ENCODE peak calls at places on chromosomes 12 and 14, in nine cellular contexts. R, K, C, Y, H, L, P, B and F are unnamed samples.

GRCh38 chr12:46452061-46452615 is 79.6 kb upstream of the SLC38A2 start:
- DNase-seq in R (no peak), K (no peak), C (no peak), Y (peak), H (no peak), L (no peak), P (no peak), B (peak), F (no peak)

GRCh38 chr12:33323823-33324222 is 115.8 kb downstream of the SYT10 start:
- DNase-seq in R (no peak), K (no peak), C (no peak), Y (no peak), H (no peak), L (no peak), P (no peak), B (no peak), F (no peak)

GRCh38 chr14:92747701-92748258 is 647 bp downstream of the LGMN start:
- DNase-seq in R (no peak), K (no peak), C (peak), Y (no peak), H (no peak), L (peak), P (no peak), B (peak), F (no peak)

GRCh38 chr12:81077686-81078441 is at the start of gene ACSS3:
- DNase-seq in R (no peak), K (no peak), C (peak), Y (no peak), H (no peak), L (peak), P (no peak), B (peak), F (no peak)

GRCh38 chr12:52899338-52900035 is 5.4 kb downstream of the KRT8 start:
- DNase-seq in R (no peak), K (no peak), C (no peak), Y (no peak), H (no peak), L (no peak), P (no peak), B (no peak), F (no peak)

GRCh38 chr12:60197589-60197988 is 601.8 kb downstream of the SLC16A7 start:
- DNase-seq in R (no peak), K (peak), C (no peak), Y (no peak), H (no peak), L (no peak), P (no peak), B (no peak), F (no peak)

GRCh38 chr12:67630373-67631088 is 18.0 kb upstream of the DYRK2 start:
- DNase-seq in R (peak), K (no peak), C (peak), Y (no peak), H (peak), L (peak), P (no peak), B (peak), F (peak)

GRCh38 chr14:49641697-49642129 is 6.7 kb upstream of the DNAAF2 start:
- DNase-seq in R (peak), K (no peak), C (peak), Y (no peak), H (no peak), L (no peak), P (no peak), B (peak), F (no peak)

GRCh38 chr12:2410490-2410889 is 357.7 kb downstream of the CACNA1C start:
- DNase-seq in R (no peak), K (no peak), C (no peak), Y (no peak), H (no peak), L (no peak), P (no peak), B (no peak), F (no peak)

GRCh38 chr12:96249196-96250118 is 55.3 kb downstream of the ELK3 start:
- DNase-seq in R (no peak), K (no peak), C (no peak), Y (no peak), H (no peak), L (peak), P (no peak), B (no peak), F (no peak)

GRCh38 chr12:98955284-98955683 is 310.2 kb downstream of the APAF1 start:
- DNase-seq in R (peak), K (no peak), C (peak), Y (peak), H (peak), L (peak), P (peak), B (peak), F (no peak)

GRCh38 chr12:89016970-89017778 is 335.1 kb downstream of the DUSP6 start:
- DNase-seq in R (peak), K (peak), C (peak), Y (peak), H (peak), L (peak), P (peak), B (peak), F (no peak)

GRCh38 chr14:24329736-24330135 is 5.1 kb downstream of the ADCY4 start:
- DNase-seq in R (no peak), K (no peak), C (no peak), Y (no peak), H (peak), L (no peak), P (no peak), B (no peak), F (no peak)

GRCh38 chr12:77082021-77082420 is 16.7 kb upstream of the E2F7 start:
- DNase-seq in R (no peak), K (no peak), C (no peak), Y (no peak), H (no peak), L (no peak), P (no peak), B (no peak), F (no peak)

GRCh38 chr12:14099994-14100393 is 118.6 kb upstream of the GRIN2B start:
- DNase-seq in R (no peak), K (no peak), C (no peak), Y (no peak), H (no peak), L (no peak), P (no peak), B (no peak), F (no peak)

GRCh38 chr12:11863478-11863906 is 207.2 kb upstream of the BCL2L14 start:
- DNase-seq in R (no peak), K (no peak), C (no peak), Y (no peak), H (no peak), L (peak), P (no peak), B (no peak), F (no peak)

GRCh38 chr12:121582583-121583333 is 1.9 kb upstream of the KDM2B start:
- DNase-seq in R (peak), K (no peak), C (peak), Y (no peak), H (no peak), L (no peak), P (no peak), B (peak), F (no peak)

GRCh38 chr14:85907536-85907935 is 377.6 kb downstream of the FLRT2 start:
- DNase-seq in R (no peak), K (no peak), C (peak), Y (no peak), H (no peak), L (no peak), P (no peak), B (no peak), F (no peak)

GRCh38 chr14:85911044-85911443 is 381.1 kb downstream of the FLRT2 start:
- DNase-seq in R (no peak), K (no peak), C (no peak), Y (no peak), H (no peak), L (no peak), P (no peak), B (no peak), F (no peak)

DNA sequence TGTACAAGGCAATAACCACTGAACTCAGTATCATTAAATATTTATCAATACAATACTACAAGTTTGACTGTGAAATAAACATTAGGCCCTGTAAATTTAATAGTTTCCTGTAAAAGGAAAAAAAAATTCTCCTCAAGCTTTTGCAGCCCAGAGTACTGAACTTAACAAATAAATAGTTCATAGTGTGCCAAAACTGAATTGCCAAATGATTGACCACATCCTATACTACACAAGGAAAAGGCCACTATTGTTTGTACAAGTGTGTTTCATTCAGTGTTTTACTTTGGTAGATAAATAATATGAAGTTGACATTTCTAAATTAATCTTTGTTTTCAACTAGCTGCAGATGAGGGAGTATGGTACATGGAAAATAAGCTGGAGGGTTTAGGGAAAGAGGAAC is 379.6 kb downstream of the FLRT2 start:
- DNase-seq in R (no peak), K (no peak), C (no peak), Y (no peak), H (no peak), L (no peak), P (no peak), B (no peak), F (no peak)
- TF ChIP-seq REST in R (no peak), K (no peak), C (no peak), Y (no peak), H (no peak), L (no peak), P (no peak), B (no peak), F (no peak)

GRCh38 chr12:109310247-109311125 is 1.4 kb upstream of the FOXN4 start:
- DNase-seq in R (peak), K (no peak), C (peak), Y (no peak), H (no peak), L (peak), P (no peak), B (no peak), F (no peak)
- TF ChIP-seq REST in R (no peak), K (no peak), C (no peak), Y (no peak), H (no peak), L (no peak), P (no peak), B (no peak), F (no peak)

GRCh38 chr14:21894003-21894897 is 220.6 kb upstream of the OR4E1 start:
- DNase-seq in R (peak), K (no peak), C (peak), Y (no peak), H (peak), L (no peak), P (no peak), B (no peak), F (no peak)
- TF ChIP-seq REST in R (no peak), K (no peak), C (no peak), Y (no peak), H (no peak), L (no peak), P (no peak), B (no peak), F (no peak)

GRCh38 chr14:36820901-36821300 is 159.2 kb downstream of the PAX9 start:
- DNase-seq in R (no peak), K (no peak), C (no peak), Y (no peak), H (no peak), L (no peak), P (no peak), B (no peak), F (no peak)

GRCh38 chr14:36818212-36818611 is 156.6 kb downstream of the PAX9 start:
- DNase-seq in R (no peak), K (no peak), C (no peak), Y (no peak), H (no peak), L (no peak), P (no peak), B (no peak), F (no peak)

GRCh38 chr14:36817071-36817930 is 155.6 kb downstream of the PAX9 start:
- DNase-seq in R (no peak), K (no peak), C (no peak), Y (no peak), H (no peak), L (no peak), P (no peak), B (no peak), F (no peak)

GRCh38 chr14:36820111-36820709 is 158.6 kb downstream of the PAX9 start:
- DNase-seq in R (no peak), K (no peak), C (no peak), Y (no peak), H (no peak), L (no peak), P (no peak), B (no peak), F (no peak)

GRCh38 chr14:36818794-36819384 is 157.2 kb downstream of the PAX9 start:
- DNase-seq in R (peak), K (no peak), C (no peak), Y (no peak), H (no peak), L (no peak), P (no peak), B (no peak), F (no peak)
- TF ChIP-seq REST in R (no peak), K (no peak), C (no peak), Y (no peak), H (no peak), L (no peak), P (no peak), B (no peak), F (no peak)

GRCh38 chr14:85060116-85060515 is 469.8 kb upstream of the FLRT2 start:
- DNase-seq in R (no peak), K (no peak), C (no peak), Y (no peak), H (no peak), L (no peak), P (no peak), B (no peak), F (no peak)
- TF ChIP-seq REST in R (no peak), K (no peak), C (no peak), Y (no peak), H (no peak), L (no peak), P (no peak), B (no peak), F (no peak)

DNA sequence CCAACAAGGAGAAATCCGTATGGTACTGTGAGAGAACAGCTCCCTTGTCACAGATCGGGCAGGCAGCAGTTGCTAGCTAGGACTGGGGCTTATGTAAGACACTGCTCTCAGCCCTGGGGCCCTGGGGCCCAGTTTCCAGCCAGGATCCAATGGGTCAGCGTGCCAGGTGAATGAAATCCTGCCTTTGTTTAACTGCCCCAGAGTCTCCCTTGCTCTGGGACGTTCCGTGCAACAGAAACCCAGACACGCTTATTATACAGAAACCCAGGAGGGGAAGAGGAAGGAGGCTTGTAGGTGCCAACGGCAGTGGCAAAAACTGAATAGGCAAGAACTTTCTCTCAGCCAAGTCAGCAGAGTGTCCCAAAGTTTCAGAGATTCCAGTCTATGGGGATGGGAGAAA is 110.6 kb downstream of the DIO2 start:
- DNase-seq in R (no peak), K (no peak), C (no peak), Y (no peak), H (no peak), L (no peak), P (no peak), B (no peak), F (no peak)
- TF ChIP-seq REST in R (no peak), K (no peak), C (no peak), Y (no peak), H (no peak), L (no peak), P (no peak), B (no peak), F (no peak)

DNA sequence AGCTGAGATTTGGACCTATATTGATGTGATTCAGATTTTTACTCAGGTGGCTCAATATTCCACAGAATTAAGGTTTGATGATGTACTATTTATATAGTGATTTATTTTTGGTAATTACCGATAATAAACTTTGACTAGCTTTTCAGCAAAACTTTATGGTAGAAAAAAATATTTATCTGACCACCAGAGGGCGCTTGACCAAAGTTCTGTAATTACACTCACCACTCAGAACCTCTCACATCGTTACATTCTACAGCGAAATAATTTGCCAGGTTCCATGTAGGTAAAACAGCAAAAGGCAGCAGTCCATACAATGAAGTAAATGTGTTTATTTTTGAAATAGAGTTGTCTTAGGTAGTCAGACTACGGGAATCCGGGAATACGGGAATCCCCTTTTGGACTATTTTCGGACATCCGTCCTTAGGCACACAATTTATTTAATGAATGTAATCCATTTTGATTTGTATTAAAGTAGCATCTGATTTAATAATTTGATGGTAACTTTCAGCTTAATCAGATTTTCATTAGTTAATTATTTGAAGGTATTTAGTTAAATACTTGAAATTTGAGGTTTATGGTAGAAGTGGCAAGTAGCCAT is 143.0 kb upstream of the DDHD1 start:
- DNase-seq in R (peak), K (peak), C (peak), Y (peak), H (peak), L (peak), P (peak), B (peak), F (no peak)
- TF ChIP-seq REST in R (no peak), K (no peak), C (no peak), Y (no peak), H (no peak), L (no peak), P (no peak), B (no peak), F (no peak)

DNA sequence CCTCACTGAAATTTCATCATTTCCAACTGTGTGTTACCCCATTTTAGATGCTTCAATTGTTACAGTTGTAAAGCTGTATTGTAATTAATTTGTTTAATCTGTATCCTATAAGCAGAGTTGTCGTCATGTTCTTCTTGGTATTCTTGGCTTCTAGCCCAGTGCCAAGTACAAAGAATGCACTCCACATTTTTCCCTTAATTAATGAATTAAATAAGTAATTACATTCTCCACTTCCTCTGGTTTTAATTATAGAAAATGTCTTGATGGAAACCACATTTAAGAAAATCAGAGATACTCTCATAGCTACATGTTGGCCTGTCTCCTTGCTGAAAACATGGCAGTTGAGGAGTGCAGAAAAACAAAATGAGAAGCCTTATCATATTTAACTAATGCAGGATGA is 749 bp downstream of the DNAI7 start:
- DNase-seq in R (no peak), K (no peak), C (no peak), Y (no peak), H (no peak), L (no peak), P (peak), B (no peak), F (no peak)
- TF ChIP-seq REST in R (no peak), K (no peak), C (no peak), Y (no peak), H (no peak), L (no peak), P (no peak), B (no peak), F (no peak)

GRCh38 chr12:26401874-26402273 is 206.5 kb downstream of the SSPN start:
- DNase-seq in R (no peak), K (no peak), C (no peak), Y (no peak), H (no peak), L (no peak), P (no peak), B (no peak), F (no peak)

GRCh38 chr12:26406391-26406790 is 211.0 kb downstream of the SSPN start:
- DNase-seq in R (no peak), K (no peak), C (no peak), Y (no peak), H (no peak), L (no peak), P (no peak), B (no peak), F (no peak)

GRCh38 chr12:26403601-26404000 is 208.2 kb downstream of the SSPN start:
- DNase-seq in R (no peak), K (no peak), C (no peak), Y (no peak), H (no peak), L (no peak), P (no peak), B (no peak), F (no peak)

GRCh38 chr12:26400627-26401026 is 205.3 kb downstream of the SSPN start:
- DNase-seq in R (no peak), K (no peak), C (no peak), Y (no peak), H (no peak), L (no peak), P (no peak), B (no peak), F (no peak)

GRCh38 chr12:26402648-26403047 is 207.3 kb downstream of the SSPN start:
- DNase-seq in R (no peak), K (peak), C (peak), Y (peak), H (no peak), L (no peak), P (no peak), B (peak), F (no peak)
- TF ChIP-seq REST in R (no peak), K (no peak), C (no peak), Y (no peak), H (no peak), L (no peak), P (no peak), B (no peak), F (no peak)